ENCODE peak calls at places on chromosome 12, in eight cellular contexts. Q is NCI-H2081 treated with DMSO at 0.1 percent for 48 hours; J is GM13976; I is H7; E is NCI-H1092 treated with DMSO at 0.1 percent for 48 hours; C is activated CD8-positive, alpha-beta T cell treated with anti-CD3 and anti-CD28 coated beads, Interleukin-2, amount 10 ng/mL, durations not matched to agents 7 days and 5 days; Y is smooth muscle cell of the brain vasculature; A is sciatic nerve. M is an unnamed sample.

GRCh38 chr12:127685476-127686234 is 581.3 kb upstream of the TMEM132C start:
- DNase-seq in I (no peak), Q (no peak), Y (no peak), C (no peak), A (no peak), E (no peak), J (no peak), M (no peak)

GRCh38 chr12:92529944-92530343 is 172.8 kb upstream of the PLEKHG7 start:
- DNase-seq in J (no peak), A (no peak), E (no peak), Y (no peak), Q (no peak), C (no peak), I (no peak), M (no peak)

GRCh38 chr12:82182601-82183000 is 175.6 kb downstream of the CCDC59 start:
- DNase-seq in I (no peak), E (no peak), Q (no peak), A (no peak), C (no peak), J (no peak), Y (no peak), M (no peak)

GRCh38 chr12:12533238-12533829 is 29.3 kb downstream of the DUSP16 start:
- DNase-seq in J (no peak), Q (peak), Y (no peak), E (peak), C (no peak), I (no peak), A (no peak), M (peak)

GRCh38 chr12:53061404-53062010 is 11.6 kb downstream of the TNS2 start:
- DNase-seq in E (peak), I (peak), J (no peak), Y (no peak), A (peak), Q (no peak), C (no peak), M (no peak)

GRCh38 chr12:102659200-102659911 is 179.0 kb upstream of the IGF1 start:
- DNase-seq in J (no peak), A (no peak), I (peak), E (peak), Q (no peak), Y (no peak), C (no peak), M (no peak)

GRCh38 chr12:3267690-3268089 is 190.5 kb downstream of the TSPAN9 start:
- DNase-seq in A (no peak), J (no peak), Y (no peak), C (no peak), Q (no peak), E (no peak), I (no peak), M (no peak)

GRCh38 chr12:31118347-31118830 is 44.7 kb downstream of the DDX11 start:
- DNase-seq in E (peak), C (no peak), Q (no peak), J (peak), I (peak), A (no peak), Y (no peak), M (peak)

GRCh38 chr12:59405992-59406391 is 189.8 kb upstream of the SLC16A7 start:
- DNase-seq in I (no peak), Y (no peak), J (no peak), E (no peak), Q (no peak), A (no peak), C (no peak), M (no peak)

GRCh38 chr12:97283297-97283696 is 179.3 kb upstream of the RMST start:
- DNase-seq in E (no peak), A (no peak), Y (no peak), J (no peak), C (no peak), Q (no peak), I (peak), M (no peak)

GRCh38 chr12:42767998-42768397 is 178.5 kb upstream of the PRICKLE1 start:
- DNase-seq in Y (no peak), E (no peak), A (no peak), C (no peak), Q (no peak), I (no peak), J (no peak), M (no peak)

GRCh38 chr12:8822298-8822697 is at the start of gene A2ML1:
- DNase-seq in C (no peak), E (no peak), A (no peak), I (no peak), J (no peak), Y (no peak), Q (no peak), M (peak)

GRCh38 chr12:69057742-69058141 is 124.8 kb upstream of the CPM start:
- DNase-seq in J (no peak), Q (no peak), Y (no peak), C (no peak), A (no peak), I (no peak), E (no peak), M (no peak)

GRCh38 chr12:45415393-45415817 is 199.5 kb downstream of the ANO6 start:
- DNase-seq in C (peak), E (no peak), Q (no peak), Y (peak), J (peak), A (no peak), I (no peak), M (peak)

GRCh38 chr12:74424778-74425177 is 112.9 kb upstream of the ATXN7L3B start:
- DNase-seq in A (no peak), I (no peak), Q (no peak), J (no peak), C (no peak), Y (no peak), E (no peak), M (no peak)

GRCh38 chr12:19227880-19228210 is 98.3 kb downstream of the PLEKHA5 start:
- DNase-seq in J (no peak), Y (no peak), C (no peak), Q (no peak), E (no peak), A (no peak), I (no peak), M (no peak)

GRCh38 chr12:14999421-15000047 is 26.7 kb downstream of the PDE6H start:
- DNase-seq in A (no peak), Q (no peak), C (no peak), E (no peak), J (no peak), I (no peak), Y (no peak), M (no peak)

GRCh38 chr12:120581998-120582397 is 796 bp upstream of the POP5 start:
- DNase-seq in I (no peak), J (no peak), Q (no peak), C (no peak), E (no peak), Y (no peak), A (no peak), M (no peak)

GRCh38 chr12:6336859-6337744 is 4.8 kb downstream of the TNFRSF1A start:
- DNase-seq in Q (no peak), A (no peak), C (peak), E (no peak), J (no peak), Y (no peak), I (no peak), M (no peak)

GRCh38 chr12:84805474-84805858 is 107.1 kb downstream of the SLC6A15 start:
- DNase-seq in Q (no peak), I (peak), C (no peak), J (no peak), Y (no peak), A (no peak), E (no peak), M (no peak)

GRCh38 chr12:94641283-94641682 is 9.1 kb downstream of the TMCC3 start:
- DNase-seq in E (no peak), Y (no peak), I (no peak), C (no peak), J (no peak), Q (no peak), A (no peak), M (no peak)

GRCh38 chr12:114025935-114026334 is 59.8 kb upstream of the RBM19 start:
- DNase-seq in Q (no peak), I (no peak), E (no peak), A (no peak), Y (no peak), J (no peak), C (no peak), M (no peak)

GRCh38 chr12:117350140-117350539 is 11.3 kb downstream of the NOS1 start:
- DNase-seq in A (no peak), Y (no peak), Q (no peak), I (no peak), E (no peak), C (no peak), J (no peak), M (no peak)

GRCh38 chr12:38720661-38721060 is 184.7 kb downstream of the CPNE8 start:
- DNase-seq in C (no peak), Y (no peak), A (no peak), Q (no peak), I (no peak), E (no peak), J (no peak), M (no peak)

M was measured in islet precursor cell.